ENCODE peak calls at places on chromosomes 1 and 21, in eight cellular contexts. N is spleen; U is CD4-positive, alpha-beta T cell; C is fibroblast of lung; A is left ventricle myocardium inferior; E is caudate nucleus; M is pancreas; O is RWPE1. T is an unnamed sample.

GRCh38 chr1:147717051-147717705 is 43.2 kb downstream of the GJA5 start:
- DNase-seq in N (no peak), U (peak), C (no peak), A (no peak), E (no peak), M (peak), O (peak), T (no peak)

GRCh38 chr1:189205863-189206262 is 1271.8 kb downstream of the BRINP3 start:
- DNase-seq in N (no peak), U (no peak), C (peak), A (no peak), E (no peak), M (no peak), O (no peak), T (no peak)

GRCh38 chr1:6801998-6802397 is 16.7 kb downstream of the CAMTA1 start:
- DNase-seq in N (no peak), U (no peak), C (no peak), A (no peak), E (no peak), M (no peak), O (no peak), T (no peak)

GRCh38 chr1:165408518-165408917 is 36.4 kb downstream of the RXRG start:
- DNase-seq in N (no peak), U (no peak), C (peak), A (no peak), E (no peak), M (no peak), O (peak), T (no peak)

GRCh38 chr1:200184196-200184595 is 156.7 kb downstream of the NR5A2 start:
- DNase-seq in N (peak), U (no peak), C (peak), A (peak), E (no peak), M (peak), O (peak), T (peak)

GRCh38 chr21:34932233-34932632 is 116.9 kb downstream of the RUNX1 start:
- DNase-seq in N (no peak), U (no peak), C (no peak), A (no peak), E (no peak), M (no peak), O (no peak), T (no peak)

GRCh38 chr1:2212542-2213491 is 15.3 kb upstream of the SKI start:
- DNase-seq in N (peak), U (peak), C (peak), A (peak), E (peak), M (peak), O (peak), T (peak)

GRCh38 chr1:245788886-245789285 is 634.1 kb downstream of the KIF26B start:
- DNase-seq in N (no peak), U (no peak), C (no peak), A (no peak), E (no peak), M (no peak), O (no peak), T (no peak)

GRCh38 chr1:164452549-164452948 is 106.4 kb upstream of the PBX1 start:
- DNase-seq in N (no peak), U (no peak), C (no peak), A (no peak), E (no peak), M (no peak), O (no peak), T (no peak)

GRCh38 chr1:206892351-206892984 is 4.8 kb upstream of the IL24 start:
- DNase-seq in N (no peak), U (no peak), C (peak), A (no peak), E (no peak), M (no peak), O (peak), T (no peak)

GRCh38 chr1:192943522-192943921 is 115.6 kb downstream of the UCHL5 start:
- DNase-seq in N (no peak), U (no peak), C (no peak), A (no peak), E (no peak), M (no peak), O (no peak), T (no peak)

GRCh38 chr1:165369255-165369848 is 12.8 kb upstream of the LMX1A start:
- DNase-seq in N (peak), U (peak), C (peak), A (peak), E (no peak), M (no peak), O (peak), T (peak)

GRCh38 chr1:156523801-156524480 is 23.4 kb upstream of the MEF2D start:
- DNase-seq in N (no peak), U (no peak), C (no peak), A (no peak), E (no peak), M (no peak), O (no peak), T (no peak)

GRCh38 chr1:156525856-156526479 is 25.4 kb upstream of the MEF2D start:
- DNase-seq in N (no peak), U (no peak), C (no peak), A (no peak), E (no peak), M (no peak), O (no peak), T (no peak)

GRCh38 chr1:156522443-156522970 is 21.9 kb upstream of the MEF2D start:
- DNase-seq in N (no peak), U (no peak), C (no peak), A (no peak), E (no peak), M (no peak), O (no peak), T (no peak)

GRCh38 chr1:156524985-156525590 is 24.5 kb upstream of the MEF2D start:
- DNase-seq in N (no peak), U (no peak), C (no peak), A (no peak), E (no peak), M (no peak), O (no peak), T (no peak)

GRCh38 chr1:156524481-156524869 is 23.9 kb upstream of the MEF2D start:
- DNase-seq in N (no peak), U (no peak), C (no peak), A (no peak), E (no peak), M (no peak), O (no peak), T (no peak)
- H3K27ac ChIP-seq in N (peak), U (no peak), C (no peak), A (no peak), E (no peak), M (no peak), O (no peak), T (no peak)

GRCh38 chr1:99535470-99536164 is 110.3 kb upstream of the PALMD start:
- DNase-seq in N (no peak), U (no peak), C (no peak), A (no peak), E (no peak), M (no peak), O (no peak), T (no peak)
- H3K27ac ChIP-seq in N (no peak), U (no peak), C (no peak), A (peak), E (no peak), M (no peak), O (no peak), T (no peak)

GRCh38 chr1:196180847-196181593 is 427.2 kb downstream of the KCNT2 start:
- DNase-seq in N (no peak), U (no peak), C (peak), A (no peak), E (no peak), M (no peak), O (peak), T (no peak)

GRCh38 chr1:196178083-196178635 is 430.1 kb downstream of the KCNT2 start:
- DNase-seq in N (no peak), U (no peak), C (peak), A (no peak), E (no peak), M (no peak), O (no peak), T (no peak)

DNA sequence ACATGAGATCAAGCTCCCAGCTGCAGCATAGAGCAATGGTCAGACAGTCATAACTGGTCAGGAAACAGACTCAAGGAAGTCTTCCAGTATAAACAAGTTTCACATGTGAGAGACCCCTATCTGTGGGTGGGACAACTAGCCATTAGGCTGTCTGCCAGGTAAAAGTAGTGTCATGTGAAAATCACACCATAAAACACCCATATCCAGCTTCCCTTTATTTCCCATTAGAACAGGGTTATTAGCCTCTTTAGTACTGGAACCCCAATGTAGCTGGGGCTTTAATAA is 426.7 kb downstream of the KCNT2 start:
- DNase-seq in N (no peak), U (no peak), C (no peak), A (no peak), E (no peak), M (no peak), O (no peak), T (no peak)
- H3K27ac ChIP-seq in N (no peak), U (no peak), C (peak), A (no peak), E (no peak), M (no peak), O (peak), T (no peak)

DNA sequence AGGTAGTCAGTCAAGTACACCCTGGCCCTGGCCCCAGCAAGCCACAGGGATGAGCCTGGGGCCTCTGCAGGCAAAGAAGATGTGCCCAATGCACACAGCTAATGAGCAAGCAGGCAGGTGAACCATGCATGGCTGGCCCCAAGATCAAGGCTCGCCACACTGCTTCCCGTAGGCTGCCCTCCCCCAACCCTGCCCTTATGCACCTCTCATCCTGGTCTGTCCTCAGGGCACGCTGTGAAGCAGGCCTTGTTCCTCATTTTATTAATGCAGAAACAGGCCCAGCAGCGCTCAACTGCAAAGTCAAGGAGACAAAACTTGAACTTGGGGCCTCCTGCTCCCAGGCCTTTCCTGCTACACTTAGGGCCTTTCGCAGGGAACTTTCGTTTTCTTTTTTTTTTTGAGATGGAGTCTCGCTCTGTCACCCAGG is 35.6 kb upstream of the ID3 start:
- DNase-seq in N (peak), U (no peak), C (no peak), A (no peak), E (no peak), M (no peak), O (no peak), T (no peak)
- H3K27ac ChIP-seq in N (peak), U (no peak), C (no peak), A (no peak), E (no peak), M (no peak), O (peak), T (no peak)

DNA sequence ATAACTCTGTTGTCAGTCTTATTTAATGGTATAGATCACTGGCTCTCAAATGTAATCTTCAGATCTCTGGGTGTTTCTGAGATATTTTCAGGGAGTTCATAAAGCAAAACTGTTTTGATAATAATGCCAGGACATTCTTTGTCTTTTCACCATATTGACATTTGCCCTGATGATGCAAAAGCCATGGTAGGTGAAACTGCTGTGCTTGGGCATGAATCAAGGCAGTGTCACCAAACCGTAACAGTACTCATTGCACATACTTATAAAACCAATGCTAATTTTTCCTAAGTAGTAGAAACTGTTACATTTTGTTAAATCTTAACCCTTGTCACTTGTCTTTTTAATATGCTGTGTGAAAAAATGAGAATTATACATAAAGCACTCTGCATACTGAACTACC is 76.0 kb downstream of the RPS6KC1 start:
- DNase-seq in N (no peak), U (no peak), C (no peak), A (no peak), E (no peak), M (no peak), O (no peak), T (no peak)
- H3K27ac ChIP-seq in N (no peak), U (no peak), C (no peak), A (no peak), E (no peak), M (no peak), O (no peak), T (no peak)

DNA sequence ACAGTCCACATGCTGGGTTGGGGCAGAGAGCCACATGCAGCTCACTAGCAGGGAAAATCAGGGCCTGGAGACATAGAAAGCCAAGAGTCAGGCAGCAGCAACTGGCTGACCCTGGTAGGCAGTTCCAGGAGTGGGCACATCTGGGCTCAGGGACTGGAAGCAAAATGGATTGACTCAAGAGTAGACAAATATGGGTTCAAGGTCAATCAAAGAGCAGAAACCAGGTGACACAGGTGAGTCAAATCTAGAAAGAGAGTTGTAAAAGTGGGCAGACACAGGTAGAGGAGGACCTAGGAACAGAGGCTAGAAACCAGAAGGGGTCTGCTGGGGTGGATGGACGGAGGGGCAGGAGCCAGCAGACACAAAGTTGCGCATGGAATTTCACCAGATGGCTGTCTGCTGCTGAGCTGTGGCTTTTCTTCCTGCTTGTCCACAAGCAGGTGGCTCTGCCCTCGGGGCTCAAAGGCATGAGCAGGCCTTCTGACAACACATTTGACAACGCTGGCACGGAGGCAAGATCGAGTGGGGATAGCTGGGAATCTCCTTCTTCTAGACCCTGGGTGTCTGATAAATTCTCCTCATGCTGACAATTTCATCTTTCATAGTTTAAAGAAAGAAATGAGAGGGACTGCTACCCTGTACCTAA is 40.8 kb upstream of the IGSF3 start:
- DNase-seq in N (no peak), U (no peak), C (no peak), A (no peak), E (no peak), M (no peak), O (no peak), T (no peak)
- H3K27ac ChIP-seq in N (no peak), U (no peak), C (no peak), A (no peak), E (no peak), M (no peak), O (no peak), T (no peak)

DNA sequence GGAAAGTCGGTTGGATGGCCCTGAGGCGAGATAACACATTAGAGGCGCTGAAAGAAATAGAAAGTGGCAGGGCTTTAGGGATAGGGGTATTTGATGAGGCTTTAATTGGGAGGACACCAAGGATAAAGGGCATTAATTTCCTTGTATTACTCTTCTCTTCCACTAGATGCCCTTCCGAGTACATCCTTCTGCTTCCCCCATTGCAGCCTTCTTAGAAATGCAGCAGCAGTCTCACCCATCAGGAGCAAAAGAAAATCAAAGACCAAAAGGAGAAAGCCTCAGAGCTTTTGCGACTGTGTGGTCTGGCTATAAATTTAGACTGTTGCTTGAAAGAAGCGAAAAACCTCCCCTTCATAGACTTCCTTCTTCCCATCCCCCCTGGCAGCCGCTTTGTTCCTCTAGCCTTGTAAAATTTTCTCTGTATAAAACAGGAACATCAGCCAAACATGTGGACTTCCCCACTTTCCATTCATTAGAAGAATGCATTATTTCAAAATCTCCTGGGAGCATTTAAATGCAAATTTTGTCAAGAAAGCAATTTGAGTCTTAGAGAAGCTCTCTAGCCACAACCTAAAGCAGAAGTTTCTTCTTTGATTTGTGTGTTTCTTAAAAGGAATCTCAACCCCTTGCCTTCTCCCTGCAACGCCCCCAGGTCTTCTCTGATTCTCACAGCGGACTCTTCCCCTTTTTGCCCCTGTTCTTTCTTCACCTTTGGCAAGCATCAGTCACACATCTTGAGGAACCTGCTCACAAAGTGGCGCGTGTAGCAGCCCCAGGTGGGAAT is 76.6 kb downstream of the NDUFS5 start:
- DNase-seq in N (no peak), U (peak), C (peak), A (no peak), E (no peak), M (peak), O (peak), T (no peak)
- H3K27ac ChIP-seq in N (peak), U (no peak), C (no peak), A (peak), E (peak), M (no peak), O (peak), T (peak)

GRCh38 chr1:198253259-198253658 is 96.5 kb downstream of the NEK7 start:
- DNase-seq in N (no peak), U (no peak), C (no peak), A (no peak), E (no peak), M (no peak), O (no peak), T (no peak)

GRCh38 chr1:198253668-198254067 is 96.9 kb downstream of the NEK7 start:
- DNase-seq in N (no peak), U (no peak), C (peak), A (peak), E (no peak), M (no peak), O (peak), T (no peak)

GRCh38 chr1:198254948-198255347 is 98.2 kb downstream of the NEK7 start:
- DNase-seq in N (no peak), U (no peak), C (no peak), A (no peak), E (no peak), M (no peak), O (no peak), T (no peak)

GRCh38 chr1:198255783-198256182 is 99.0 kb downstream of the NEK7 start:
- DNase-seq in N (no peak), U (no peak), C (no peak), A (no peak), E (no peak), M (no peak), O (no peak), T (no peak)

GRCh38 chr1:198254521-198254920 is 97.7 kb downstream of the NEK7 start:
- DNase-seq in N (no peak), U (no peak), C (peak), A (no peak), E (no peak), M (no peak), O (no peak), T (no peak)
- H3K27ac ChIP-seq in N (no peak), U (no peak), C (no peak), A (peak), E (no peak), M (no peak), O (no peak), T (no peak)

GRCh38 chr1:160260436-160261382 is 1.6 kb downstream of the DCAF8 start:
- DNase-seq in N (no peak), U (no peak), C (peak), A (no peak), E (no peak), M (no peak), O (peak), T (no peak)
- H3K27ac ChIP-seq in N (peak), U (peak), C (peak), A (peak), E (peak), M (peak), O (no peak), T (peak)

T was measured in substantia nigra.